ENCODE peak calls at places on chromosomes 3 and 15, in seven cellular contexts. One of them, this sample, is unnamed.

GRCh38 chr3:6805236-6805635 is 55.7 kb upstream of the GRM7 start:
- DNase-seq in H54: no peak
- DNase-seq in testis: no peak
- DNase-seq in NB4: no peak
- DNase-seq in uterus: no peak
- DNase-seq in GM12878: no peak
- DNase-seq in sigmoid colon: no peak
- DNase-seq in this sample: no peak

GRCh38 chr3:125443923-125444322 is 68.8 kb upstream of the ZNF148 start:
- DNase-seq in H54: no peak
- DNase-seq in testis: no peak
- DNase-seq in NB4: peak
- DNase-seq in uterus: no peak
- DNase-seq in GM12878: no peak
- DNase-seq in sigmoid colon: no peak
- DNase-seq in this sample: no peak

GRCh38 chr15:57218826-57219576 is 157.3 kb upstream of the CGNL1 start:
- DNase-seq in H54: no peak
- DNase-seq in testis: no peak
- DNase-seq in NB4: peak
- DNase-seq in uterus: no peak
- DNase-seq in GM12878: no peak
- DNase-seq in sigmoid colon: no peak
- DNase-seq in this sample: peak

GRCh38 chr3:194928831-194929594 is 243.3 kb downstream of the FAM43A start:
- DNase-seq in H54: no peak
- DNase-seq in testis: peak
- DNase-seq in NB4: peak
- DNase-seq in uterus: no peak
- DNase-seq in GM12878: no peak
- DNase-seq in sigmoid colon: no peak
- DNase-seq in this sample: no peak

GRCh38 chr3:149657458-149657795 is 398 bp downstream of the WWTR1 start:
- DNase-seq in H54: no peak
- DNase-seq in testis: peak
- DNase-seq in NB4: peak
- DNase-seq in uterus: peak
- DNase-seq in GM12878: no peak
- DNase-seq in sigmoid colon: no peak
- DNase-seq in this sample: no peak

GRCh38 chr3:17894434-17895060 is 152.1 kb upstream of the TBC1D5 start:
- DNase-seq in H54: no peak
- DNase-seq in testis: no peak
- DNase-seq in NB4: peak
- DNase-seq in uterus: no peak
- DNase-seq in GM12878: no peak
- DNase-seq in sigmoid colon: no peak
- DNase-seq in this sample: no peak

GRCh38 chr3:71989165-71989564 is 204.2 kb upstream of the PROK2 start:
- DNase-seq in H54: peak
- DNase-seq in testis: no peak
- DNase-seq in NB4: no peak
- DNase-seq in uterus: no peak
- DNase-seq in GM12878: no peak
- DNase-seq in sigmoid colon: no peak
- DNase-seq in this sample: no peak

GRCh38 chr15:80854104-80854503 is 74.9 kb downstream of the CEMIP start:
- DNase-seq in H54: no peak
- DNase-seq in testis: peak
- DNase-seq in NB4: no peak
- DNase-seq in uterus: peak
- DNase-seq in GM12878: no peak
- DNase-seq in sigmoid colon: no peak
- DNase-seq in this sample: no peak

GRCh38 chr3:195123196-195123805 is 147.7 kb downstream of the XXYLT1 start:
- DNase-seq in H54: no peak
- DNase-seq in testis: no peak
- DNase-seq in NB4: no peak
- DNase-seq in uterus: no peak
- DNase-seq in GM12878: no peak
- DNase-seq in sigmoid colon: no peak
- DNase-seq in this sample: no peak

GRCh38 chr3:23873941-23874340 is 42.8 kb downstream of the NKIRAS1 start:
- DNase-seq in H54: no peak
- DNase-seq in testis: no peak
- DNase-seq in NB4: no peak
- DNase-seq in uterus: no peak
- DNase-seq in GM12878: no peak
- DNase-seq in sigmoid colon: no peak
- DNase-seq in this sample: peak

GRCh38 chr15:67853454-67853853 is 13.6 kb upstream of the RNU6-1 start:
- DNase-seq in H54: no peak
- DNase-seq in testis: no peak
- DNase-seq in NB4: no peak
- DNase-seq in uterus: no peak
- DNase-seq in GM12878: no peak
- DNase-seq in sigmoid colon: no peak
- DNase-seq in this sample: no peak
- TF ChIP-seq POLR2A in H54: no peak
- TF ChIP-seq POLR2A in testis: no peak
- TF ChIP-seq POLR2A in NB4: no peak
- TF ChIP-seq POLR2A in uterus: no peak
- TF ChIP-seq POLR2A in GM12878: no peak
- TF ChIP-seq POLR2A in sigmoid colon: no peak
- TF ChIP-seq POLR2A in this sample: no peak

GRCh38 chr15:69074011-69074842 is 59.7 kb downstream of the NOX5 start:
- DNase-seq in H54: peak
- DNase-seq in testis: peak
- DNase-seq in NB4: peak
- DNase-seq in uterus: peak
- DNase-seq in GM12878: no peak
- DNase-seq in sigmoid colon: peak
- DNase-seq in this sample: peak
- TF ChIP-seq POLR2A in H54: peak
- TF ChIP-seq POLR2A in testis: no peak
- TF ChIP-seq POLR2A in NB4: no peak
- TF ChIP-seq POLR2A in uterus: no peak
- TF ChIP-seq POLR2A in GM12878: no peak
- TF ChIP-seq POLR2A in sigmoid colon: no peak
- TF ChIP-seq POLR2A in this sample: peak

GRCh38 chr15:67090297-67091072 is 25.1 kb downstream of the SMAD3 start:
- DNase-seq in H54: no peak
- DNase-seq in testis: no peak
- DNase-seq in NB4: no peak
- DNase-seq in uterus: no peak
- DNase-seq in GM12878: no peak
- DNase-seq in sigmoid colon: no peak
- DNase-seq in this sample: no peak
- TF ChIP-seq POLR2A in H54: no peak
- TF ChIP-seq POLR2A in testis: no peak
- TF ChIP-seq POLR2A in NB4: no peak
- TF ChIP-seq POLR2A in uterus: no peak
- TF ChIP-seq POLR2A in GM12878: no peak
- TF ChIP-seq POLR2A in sigmoid colon: no peak
- TF ChIP-seq POLR2A in this sample: peak

GRCh38 chr3:183309276-183309675 is 56.2 kb downstream of the B3GNT5 start:
- DNase-seq in H54: no peak
- DNase-seq in testis: no peak
- DNase-seq in NB4: no peak
- DNase-seq in uterus: no peak
- DNase-seq in GM12878: no peak
- DNase-seq in sigmoid colon: no peak
- DNase-seq in this sample: no peak
- TF ChIP-seq POLR2A in H54: no peak
- TF ChIP-seq POLR2A in testis: no peak
- TF ChIP-seq POLR2A in NB4: no peak
- TF ChIP-seq POLR2A in uterus: no peak
- TF ChIP-seq POLR2A in GM12878: no peak
- TF ChIP-seq POLR2A in sigmoid colon: no peak
- TF ChIP-seq POLR2A in this sample: no peak

GRCh38 chr15:78299302-78300102 is at the start of gene SKIC8:
- DNase-seq in H54: peak
- DNase-seq in testis: peak
- DNase-seq in NB4: peak
- DNase-seq in uterus: peak
- DNase-seq in GM12878: peak
- DNase-seq in sigmoid colon: peak
- DNase-seq in this sample: peak
- TF ChIP-seq POLR2A in H54: peak
- TF ChIP-seq POLR2A in testis: no peak
- TF ChIP-seq POLR2A in NB4: peak
- TF ChIP-seq POLR2A in uterus: peak
- TF ChIP-seq POLR2A in GM12878: peak
- TF ChIP-seq POLR2A in sigmoid colon: peak
- TF ChIP-seq POLR2A in this sample: peak

DNA sequence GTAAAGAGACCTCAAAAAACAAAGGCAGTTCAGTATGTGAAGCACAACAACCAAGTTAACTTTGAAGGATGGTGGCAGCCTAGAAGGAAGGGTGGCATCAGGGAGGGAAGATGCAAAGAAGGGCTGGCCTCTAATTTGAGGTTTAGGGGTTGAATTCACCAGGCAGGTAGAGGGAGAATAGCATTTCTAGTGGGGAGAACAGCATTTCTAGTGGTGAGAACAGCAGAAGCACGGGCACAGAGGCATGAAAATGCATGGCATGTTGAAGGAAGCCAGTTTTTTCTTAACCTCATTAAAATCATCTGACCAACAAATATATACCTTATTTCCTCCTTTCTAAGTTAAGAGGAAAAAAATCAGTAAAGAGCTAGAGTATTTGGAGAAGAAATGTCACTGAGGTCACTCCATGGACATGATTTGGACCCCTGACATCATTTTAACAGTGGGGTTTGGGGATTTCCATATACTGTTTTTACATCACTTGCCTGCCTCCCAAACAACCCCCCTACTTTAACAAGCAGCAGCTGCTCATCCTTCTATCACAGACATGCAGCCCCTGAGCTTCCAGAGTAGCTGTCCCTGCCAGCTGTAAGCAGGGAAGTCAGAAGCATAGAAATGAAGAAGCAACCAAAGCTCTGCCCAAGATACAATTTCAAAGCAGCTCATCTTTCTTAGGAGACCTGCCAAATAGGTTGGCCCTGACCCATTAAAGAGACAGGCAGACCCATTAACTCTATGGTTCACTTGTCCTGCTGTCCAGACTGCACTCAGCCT is 2.4 kb upstream of the POPDC2 start:
- DNase-seq in H54: no peak
- DNase-seq in testis: peak
- DNase-seq in NB4: no peak
- DNase-seq in uterus: no peak
- DNase-seq in GM12878: no peak
- DNase-seq in sigmoid colon: no peak
- DNase-seq in this sample: no peak
- TF ChIP-seq POLR2A in H54: no peak
- TF ChIP-seq POLR2A in testis: no peak
- TF ChIP-seq POLR2A in NB4: no peak
- TF ChIP-seq POLR2A in uterus: no peak
- TF ChIP-seq POLR2A in GM12878: no peak
- TF ChIP-seq POLR2A in sigmoid colon: no peak
- TF ChIP-seq POLR2A in this sample: no peak

GRCh38 chr3:12966847-12967750 is 106.1 kb downstream of the IQSEC1 start:
- DNase-seq in H54: no peak
- DNase-seq in testis: no peak
- DNase-seq in NB4: peak
- DNase-seq in uterus: no peak
- DNase-seq in GM12878: no peak
- DNase-seq in sigmoid colon: no peak
- DNase-seq in this sample: peak
- TF ChIP-seq POLR2A in H54: peak
- TF ChIP-seq POLR2A in testis: no peak
- TF ChIP-seq POLR2A in NB4: no peak
- TF ChIP-seq POLR2A in uterus: peak
- TF ChIP-seq POLR2A in GM12878: no peak
- TF ChIP-seq POLR2A in sigmoid colon: no peak
- TF ChIP-seq POLR2A in this sample: peak

DNA sequence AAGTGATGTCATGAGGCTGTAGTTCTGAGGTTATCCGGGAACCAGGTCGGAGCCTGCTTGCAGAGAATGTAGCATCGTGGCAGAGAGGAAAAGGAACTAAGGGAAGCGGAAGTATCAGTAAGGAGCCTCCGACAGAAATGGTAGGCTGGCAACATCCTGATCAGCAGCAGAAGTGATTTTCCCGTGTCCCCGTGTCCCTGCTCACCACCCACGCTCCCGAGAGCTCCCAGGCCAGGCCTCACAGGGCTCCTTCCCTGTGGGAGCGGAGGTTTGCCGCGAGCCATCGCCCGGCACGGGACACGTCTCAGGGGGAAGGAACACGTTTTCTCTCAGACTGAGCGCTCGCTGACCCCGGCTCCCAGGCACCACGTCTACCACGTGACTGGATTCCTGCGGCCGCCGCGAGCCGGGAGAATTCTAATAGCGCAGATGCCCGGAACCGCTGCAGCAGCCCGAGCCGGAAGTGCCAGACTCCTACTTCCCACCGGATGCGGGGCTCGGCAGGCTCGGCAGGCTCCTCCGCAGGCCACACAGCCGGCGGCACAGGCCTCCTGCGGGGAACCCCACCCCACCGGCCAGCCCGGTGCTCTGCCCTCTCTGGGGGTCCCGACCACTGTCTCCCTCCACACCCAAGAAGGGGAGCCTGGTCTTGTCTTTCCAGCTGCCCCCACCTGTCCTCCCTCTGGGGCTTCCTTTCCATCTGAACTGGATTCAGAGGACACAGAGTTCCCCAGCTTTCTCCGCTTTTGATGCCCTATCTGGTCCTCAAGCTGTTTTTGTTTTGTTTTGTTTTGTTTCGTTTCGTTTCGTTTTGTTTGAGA is 99.3 kb downstream of the BDH1 start:
- DNase-seq in H54: peak
- DNase-seq in testis: peak
- DNase-seq in NB4: peak
- DNase-seq in uterus: peak
- DNase-seq in GM12878: no peak
- DNase-seq in sigmoid colon: peak
- DNase-seq in this sample: peak
- TF ChIP-seq POLR2A in H54: peak
- TF ChIP-seq POLR2A in testis: no peak
- TF ChIP-seq POLR2A in NB4: no peak
- TF ChIP-seq POLR2A in uterus: no peak
- TF ChIP-seq POLR2A in GM12878: peak
- TF ChIP-seq POLR2A in sigmoid colon: no peak
- TF ChIP-seq POLR2A in this sample: peak

GRCh38 chr3:58059349-58060321 is 51.4 kb downstream of the FLNB start:
- DNase-seq in H54: no peak
- DNase-seq in testis: peak
- DNase-seq in NB4: peak
- DNase-seq in uterus: peak
- DNase-seq in GM12878: no peak
- DNase-seq in sigmoid colon: peak
- DNase-seq in this sample: peak
- TF ChIP-seq POLR2A in H54: no peak
- TF ChIP-seq POLR2A in testis: no peak
- TF ChIP-seq POLR2A in NB4: no peak
- TF ChIP-seq POLR2A in uterus: no peak
- TF ChIP-seq POLR2A in GM12878: no peak
- TF ChIP-seq POLR2A in sigmoid colon: no peak
- TF ChIP-seq POLR2A in this sample: no peak

GRCh38 chr15:67101981-67102929 is 36.9 kb downstream of the SMAD3 start:
- DNase-seq in H54: no peak
- DNase-seq in testis: no peak
- DNase-seq in NB4: no peak
- DNase-seq in uterus: no peak
- DNase-seq in GM12878: peak
- DNase-seq in sigmoid colon: no peak
- DNase-seq in this sample: peak
- TF ChIP-seq POLR2A in H54: no peak
- TF ChIP-seq POLR2A in testis: no peak
- TF ChIP-seq POLR2A in NB4: no peak
- TF ChIP-seq POLR2A in uterus: no peak
- TF ChIP-seq POLR2A in GM12878: no peak
- TF ChIP-seq POLR2A in sigmoid colon: no peak
- TF ChIP-seq POLR2A in this sample: no peak